ENCODE peak calls at places on chromosome 21, in six cellular contexts. O is PC-3, E is ELR, C is cardiac muscle cell, D is lung, I is lower leg skin. R is an unnamed sample.

GRCh38 chr21:29144736-29145353 is 14.4 kb downstream of the MAP3K7CL start:
- DNase-seq in O (peak), E (peak), C (no peak), D (no peak), I (no peak), R (no peak)

GRCh38 chr21:45517249-45518065 is 24.8 kb downstream of the SLC19A1 start:
- DNase-seq in O (no peak), E (peak), C (no peak), D (no peak), I (no peak), R (no peak)

GRCh38 chr21:34792504-34793089 is 123.8 kb downstream of the CLIC6 start:
- DNase-seq in O (no peak), E (no peak), C (no peak), D (no peak), I (no peak), R (no peak)

GRCh38 chr21:39489380-39489924 is 37.7 kb downstream of the SH3BGR start:
- DNase-seq in O (no peak), E (no peak), C (no peak), D (no peak), I (no peak), R (no peak)

GRCh38 chr21:43340491-43341348 is 86.2 kb downstream of the SIK1 start:
- DNase-seq in O (peak), E (peak), C (no peak), D (no peak), I (no peak), R (no peak)

GRCh38 chr21:39041815-39042214 is 141.4 kb downstream of the PSMG1 start:
- DNase-seq in O (no peak), E (no peak), C (no peak), D (no peak), I (no peak), R (no peak)

GRCh38 chr21:15687208-15687607 is 42.6 kb upstream of the USP25 start:
- DNase-seq in O (peak), E (peak), C (no peak), D (no peak), I (no peak), R (no peak)

GRCh38 chr21:46181953-46182547 is 2.2 kb downstream of the SPATC1L start:
- DNase-seq in O (no peak), E (no peak), C (no peak), D (no peak), I (no peak), R (no peak)

GRCh38 chr21:43269461-43269860 is 100.7 kb downstream of the CRYAA start:
- DNase-seq in O (peak), E (peak), C (no peak), D (no peak), I (no peak), R (no peak)

GRCh38 chr21:23131177-23131576 is 2133.0 kb downstream of the NCAM2 start:
- DNase-seq in O (peak), E (peak), C (peak), D (no peak), I (no peak), R (no peak)

GRCh38 chr21:17466166-17466565 is 46.7 kb upstream of the CXADR start:
- DNase-seq in O (peak), E (peak), C (no peak), D (no peak), I (peak), R (no peak)

GRCh38 chr21:38954450-38955059 is 148.8 kb downstream of the ETS2 start:
- DNase-seq in O (no peak), E (no peak), C (no peak), D (no peak), I (no peak), R (no peak)

GRCh38 chr21:44949161-44950015 is 9.6 kb downstream of the SLX9 start:
- DNase-seq in O (peak), E (peak), C (peak), D (peak), I (peak), R (peak)

GRCh38 chr21:15843766-15844165 is 114.0 kb downstream of the USP25 start:
- DNase-seq in O (no peak), E (no peak), C (no peak), D (no peak), I (no peak), R (no peak)

GRCh38 chr21:34345091-34345871 is 18.5 kb upstream of the KCNE2 start:
- DNase-seq in O (no peak), E (peak), C (no peak), D (no peak), I (no peak), R (no peak)

GRCh38 chr21:35840949-35841348 is 219.4 kb downstream of the SETD4 start:
- DNase-seq in O (no peak), E (no peak), C (no peak), D (no peak), I (no peak), R (no peak)

GRCh38 chr21:26819944-26820343 is 25.3 kb downstream of the ADAMTS1 start:
- DNase-seq in O (no peak), E (no peak), C (no peak), D (no peak), I (no peak), R (no peak)

GRCh38 chr21:45579383-45580180 is 37.3 kb upstream of the SLC19A1 start:
- DNase-seq in O (no peak), E (no peak), C (no peak), D (peak), I (no peak), R (no peak)

GRCh38 chr21:44428281-44428942 is 26.9 kb upstream of the LRRC3 start:
- DNase-seq in O (peak), E (peak), C (no peak), D (no peak), I (no peak), R (no peak)